ENCODE peak calls at places on chromosomes 16 and 17, in seven cellular contexts. J is T-helper 9 cell; K is NCI-H1105 treated with DMSO at 0.1 percent for 48 hours; R is IMR-90; N is cardiac fibroblast; T is activated CD4-positive, CD25-positive, alpha-beta regulatory T cell; B is GM23248. W is an unnamed sample.

GRCh38 chr17:39095309-39095686 is 56.1 kb downstream of the PLXDC1 start:
- DNase-seq in J (no peak), K (no peak), R (no peak), N (peak; percentile 36), T (no peak), B (peak; percentile 55), W (no peak)

GRCh38 chr17:20009302-20010098 is at the start of gene SPECC1:
- DNase-seq in J (peak; percentile 79), K (peak; percentile 82), R (peak; percentile 43), N (peak; percentile 66), T (peak; percentile 60), B (no peak), W (peak; percentile 52)

GRCh38 chr17:74295625-74296547 is 21.9 kb downstream of the DNAI2 start:
- DNase-seq in J (no peak), K (no peak), R (no peak), N (peak; percentile 46), T (no peak), B (peak; percentile 40), W (no peak)

GRCh38 chr17:82402865-82403264 is 15.3 kb upstream of the HEXD start:
- DNase-seq in J (no peak), K (no peak), R (no peak), N (no peak), T (no peak), B (no peak), W (no peak)

GRCh38 chr16:55436587-55436986 is 42.4 kb upstream of the MMP2 start:
- DNase-seq in J (no peak), K (no peak), R (no peak), N (no peak), T (no peak), B (no peak), W (no peak)

GRCh38 chr17:63930951-63931575 is 1.1 kb downstream of the CD79B start:
- DNase-seq in J (peak; percentile 56), K (no peak), R (no peak), N (peak; percentile 17), T (peak; percentile 51), B (no peak), W (no peak)

GRCh38 chr17:7191571-7192270 is 12.6 kb upstream of the ASGR1 start:
- DNase-seq in J (no peak), K (no peak), R (peak; percentile 31), N (peak; percentile 39), T (no peak), B (peak; percentile 62), W (peak; percentile 36)

GRCh38 chr16:3879258-3879886 is 1.1 kb downstream of the CREBBP start:
- DNase-seq in J (peak; percentile 4), K (no peak), R (no peak), N (peak; percentile 27), T (no peak), B (peak; percentile 63), W (peak; percentile 14)

GRCh38 chr17:58275417-58275816 is 5.3 kb downstream of the MPO start:
- DNase-seq in J (no peak), K (no peak), R (no peak), N (no peak), T (no peak), B (no peak), W (no peak)

GRCh38 chr17:42163696-42164407 is 9.1 kb upstream of the RAB5C start:
- DNase-seq in J (no peak), K (no peak), R (no peak), N (no peak), T (no peak), B (no peak), W (no peak)

GRCh38 chr17:76866774-76867577 is 1.2 kb upstream of the MGAT5B start:
- DNase-seq in J (no peak), K (peak; percentile 28), R (peak; percentile 60), N (peak; percentile 29), T (no peak), B (peak; percentile 76), W (no peak)

GRCh38 chr17:74159226-74159840 is 44.1 kb upstream of the RPL38 start:
- DNase-seq in J (no peak), K (no peak), R (no peak), N (no peak), T (no peak), B (no peak), W (no peak)

GRCh38 chr16:25097304-25097988 is 14.1 kb upstream of the LCMT1 start:
- DNase-seq in J (no peak), K (no peak), R (peak; percentile 76), N (no peak), T (no peak), B (peak; percentile 43), W (no peak)

GRCh38 chr17:9044796-9045470 is 23.6 kb downstream of the NTN1 start:
- DNase-seq in J (no peak), K (no peak), R (no peak), N (no peak), T (no peak), B (peak; percentile 25), W (no peak)

GRCh38 chr16:88747588-88748301 is 37.3 kb downstream of the PIEZO1 start:
- DNase-seq in J (no peak), K (no peak), R (no peak), N (no peak), T (no peak), B (no peak), W (peak; percentile 25)

GRCh38 chr17:82300707-82301270 is 16.6 kb downstream of the CD7 start:
- DNase-seq in J (peak; percentile 57), K (no peak), R (peak; percentile 37), N (peak; percentile 77), T (peak; percentile 54), B (peak; percentile 72), W (peak; percentile 66)

GRCh38 chr16:89538286-89538685 is 22.2 kb upstream of the RPL13 start:
- DNase-seq in J (no peak), K (no peak), R (no peak), N (no peak), T (no peak), B (no peak), W (no peak)

GRCh38 chr16:72198021-72198420 is 26.1 kb upstream of the PMFBP1 start:
- DNase-seq in J (no peak), K (peak; percentile 62), R (peak; percentile 80), N (peak; percentile 93), T (no peak), B (peak; percentile 91), W (peak; percentile 78)

GRCh38 chr17:38706625-38707298 is 1.7 kb downstream of the MLLT6 start:
- DNase-seq in J (no peak), K (no peak), R (no peak), N (peak; percentile 28), T (no peak), B (peak; percentile 51), W (no peak)

GRCh38 chr17:74430706-74431567 is 951 bp upstream of the GPRC5C start:
- DNase-seq in J (no peak), K (peak; percentile 25), R (peak; percentile 4), N (peak; percentile 92), T (no peak), B (peak; percentile 85), W (no peak)

GRCh38 chr16:73878616-73879015 is 418.0 kb upstream of the PSMD7 start:
- DNase-seq in J (no peak), K (peak; percentile 56), R (peak; percentile 76), N (peak; percentile 84), T (no peak), B (peak; percentile 73), W (peak; percentile 45)

GRCh38 chr16:22623351-22623781 is 112.7 kb downstream of the NPIPB5 start:
- DNase-seq in J (no peak), K (no peak), R (no peak), N (peak; percentile 36), T (no peak), B (peak; percentile 36), W (peak; percentile 84)

GRCh38 chr17:47994714-47995113 is 23.8 kb downstream of the CDK5RAP3 start:
- DNase-seq in J (no peak), K (no peak), R (no peak), N (no peak), T (no peak), B (no peak), W (no peak)

GRCh38 chr16:70467608-70468007 is 13.2 kb downstream of the FCSK start:
- DNase-seq in J (no peak), K (no peak), R (no peak), N (no peak), T (no peak), B (no peak), W (no peak)

GRCh38 chr16:4351880-4352279 is 759 bp upstream of the PAM16 start:
- DNase-seq in J (no peak), K (no peak), R (peak; percentile 57), N (no peak), T (no peak), B (peak; percentile 69), W (peak; percentile 47)

GRCh38 chr16:78505544-78506371 is 406.3 kb downstream of the WWOX start:
- DNase-seq in J (no peak), K (no peak), R (no peak), N (peak; percentile 75), T (no peak), B (peak; percentile 49), W (peak; percentile 14)

GRCh38 chr17:78589031-78589675 is 12.0 kb upstream of the DNAH17 start:
- DNase-seq in J (no peak), K (no peak), R (no peak), N (no peak), T (no peak), B (no peak), W (no peak)

GRCh38 chr17:17362531-17362930 is 59.4 kb downstream of the NT5M start:
- DNase-seq in J (no peak), K (no peak), R (no peak), N (no peak), T (no peak), B (no peak), W (no peak)

GRCh38 chr17:59752446-59752845 is 45.0 kb downstream of the VMP1 start:
- DNase-seq in J (no peak), K (no peak), R (peak; percentile 56), N (no peak), T (no peak), B (peak; percentile 28), W (no peak)

GRCh38 chr16:3946604-3947180 is 66.2 kb upstream of the CREBBP start:
- DNase-seq in J (no peak), K (no peak), R (no peak), N (no peak), T (no peak), B (no peak), W (no peak)

GRCh38 chr17:2058521-2059124 is 3.7 kb downstream of the HIC1 start:
- DNase-seq in J (peak; percentile 64), K (no peak), R (peak; percentile 76), N (peak; percentile 89), T (peak; percentile 26), B (peak; percentile 50), W (no peak)

GRCh38 chr17:9755083-9755482 is 36.3 kb downstream of the DHRS7C start:
- DNase-seq in J (no peak), K (no peak), R (no peak), N (no peak), T (no peak), B (peak; percentile 10), W (no peak)

GRCh38 chr17:48505788-48506187 is 25.0 kb downstream of the HOXB1 start:
- DNase-seq in J (peak; percentile 13), K (peak; percentile 48), R (peak; percentile 89), N (peak; percentile 78), T (peak; percentile 12), B (peak; percentile 96), W (peak; percentile 93)

GRCh38 chr17:83152745-83153611 is 73.6 kb downstream of the METRNL start:
- DNase-seq in J (no peak), K (no peak), R (no peak), N (no peak), T (no peak), B (no peak), W (no peak)

GRCh38 chr16:23524001-23524400 is 13.7 kb upstream of the GGA2 start:
- DNase-seq in J (no peak), K (no peak), R (no peak), N (no peak), T (no peak), B (no peak), W (no peak)

GRCh38 chr17:80855968-80856862 is 135.4 kb upstream of the CHMP6 start:
- DNase-seq in J (peak; percentile 36), K (no peak), R (peak; percentile 100), N (peak; percentile 89), T (peak; percentile 51), B (peak; percentile 99), W (peak; percentile 96)

GRCh38 chr16:34803683-34804416 is 1344.4 kb downstream of the TP53TG3F start:
- DNase-seq in J (no peak), K (no peak), R (no peak), N (no peak), T (no peak), B (no peak), W (no peak)

GRCh38 chr17:2871205-2871604 is 75.0 kb downstream of the RAP1GAP2 start:
- DNase-seq in J (no peak), K (no peak), R (no peak), N (no peak), T (no peak), B (no peak), W (no peak)